ENCODE peak calls at places on chromosomes 4 and X, in six cellular contexts. L, N, M, S, F and R are unnamed samples.

GRCh38 chr4:87910795-87911194 is 64.7 kb upstream of the SPP1 start:
- DNase-seq in N (no peak), F (no peak), S (no peak), L (no peak), M (no peak), R (no peak)

GRCh38 chr4:180059216-180059881 is 2183.9 kb upstream of the TENM3 start:
- DNase-seq in M (peak), L (peak), S (no peak), F (no peak), N (peak), R (no peak)

GRCh38 chr4:7535619-7536018 is 100.9 kb upstream of the PSAPL1 start:
- DNase-seq in S (no peak), N (no peak), M (no peak), L (no peak), F (no peak), R (no peak)

GRCh38 chr4:184267673-184268573 is 50.2 kb upstream of the ENPP6 start:
- DNase-seq in F (peak), N (peak), L (peak), M (no peak), S (peak), R (peak)

GRCh38 chr4:182704903-182705302 is 212.3 kb downstream of the DCTD start:
- DNase-seq in L (no peak), F (no peak), N (no peak), S (no peak), M (no peak), R (no peak)

GRCh38 chrX:151704023-151704663 is 8.9 kb downstream of the PRRG3 start:
- DNase-seq in L (no peak), F (no peak), S (no peak), N (no peak), M (no peak), R (no peak)

GRCh38 chr4:14749910-14750309 is 252.4 kb upstream of the CPEB2 start:
- DNase-seq in F (peak), L (peak), M (no peak), S (peak), N (peak), R (no peak)

GRCh38 chr4:128271551-128271950 is 16.1 kb downstream of the PGRMC2 start:
- DNase-seq in S (no peak), F (no peak), N (no peak), M (no peak), L (no peak), R (no peak)

GRCh38 chrX:14095702-14096101 is 66.0 kb upstream of the GEMIN8 start:
- DNase-seq in M (no peak), N (peak), L (peak), F (peak), S (no peak), R (peak)

GRCh38 chr4:168796362-168797106 is 213.5 kb downstream of the CBR4 start:
- DNase-seq in M (no peak), N (no peak), S (no peak), L (no peak), F (peak), R (no peak)

GRCh38 chr4:140136509-140136908 is 17.5 kb downstream of the MAML3 start:
- DNase-seq in S (no peak), F (peak), L (no peak), N (no peak), M (no peak), R (no peak)

GRCh38 chrX:109839694-109840358 is 106.8 kb upstream of the ACSL4 start:
- DNase-seq in L (peak), M (peak), S (peak), F (peak), N (no peak), R (no peak)

GRCh38 chr4:26404597-26405323 is 83.9 kb downstream of the RBPJ start:
- DNase-seq in N (no peak), S (no peak), M (no peak), F (no peak), L (peak), R (no peak)

GRCh38 chrX:39445336-39445735 is 644.1 kb downstream of the MID1IP1 start:
- DNase-seq in S (no peak), M (no peak), F (no peak), N (peak), L (peak), R (no peak)

GRCh38 chr4:70570796-70571195 is 21.3 kb upstream of the AMBN start:
- DNase-seq in F (no peak), S (no peak), N (no peak), M (no peak), L (no peak), R (no peak)

GRCh38 chrX:151741606-151742005 is 7.1 kb downstream of the CNGA2 start:
- DNase-seq in M (no peak), N (no peak), S (no peak), L (no peak), F (no peak), R (no peak)

GRCh38 chr4:81913427-81913878 is 441.7 kb upstream of the RASGEF1B start:
- DNase-seq in S (peak), M (peak), F (peak), N (peak), L (peak), R (peak)

GRCh38 chr4:108115168-108115526 is 53.6 kb downstream of the LEF1 start:
- DNase-seq in S (no peak), L (no peak), F (no peak), N (no peak), M (no peak), R (no peak)

GRCh38 chr4:89248879-89249281 is 58.7 kb downstream of the GPRIN3 start:
- DNase-seq in N (no peak), L (no peak), S (no peak), M (no peak), F (no peak), R (no peak)

GRCh38 chr4:76950846-76951321 is 1.3 kb downstream of the SEPTIN11 start:
- DNase-seq in S (no peak), L (peak), N (peak), F (peak), M (no peak), R (no peak)

GRCh38 chrX:1126738-1127137 is 85.7 kb downstream of the CRLF2 start:
- DNase-seq in F (no peak), S (no peak), N (no peak), M (no peak), L (no peak), R (no peak)

GRCh38 chrX:100048156-100048555 is 361.9 kb downstream of the PCDH19 start:
- DNase-seq in N (no peak), F (no peak), M (no peak), S (no peak), L (no peak), R (no peak)

GRCh38 chr4:20483416-20483815 is 216.8 kb upstream of the PACRGL start:
- DNase-seq in L (no peak), M (no peak), F (no peak), S (no peak), N (no peak), R (no peak)

GRCh38 chrX:72041166-72041565 is 90.5 kb downstream of the RTL5 start:
- DNase-seq in F (no peak), N (no peak), L (no peak), S (no peak), M (no peak), R (no peak)

GRCh38 chr4:26692014-26692726 is 108.3 kb downstream of the TBC1D19 start:
- DNase-seq in F (peak), N (no peak), M (no peak), S (no peak), L (no peak), R (no peak)

GRCh38 chrX:22520128-22520828 is 247.6 kb downstream of the CBLL2 start:
- DNase-seq in L (no peak), F (peak), N (no peak), S (no peak), M (no peak), R (no peak)

GRCh38 chr4:23934915-23935314 is 45.1 kb upstream of the PPARGC1A start:
- DNase-seq in N (peak), M (peak), F (peak), L (no peak), S (peak), R (no peak)

GRCh38 chr4:23930750-23931488 is 41.1 kb upstream of the PPARGC1A start:
- DNase-seq in N (peak), F (no peak), M (peak), S (peak), L (no peak), R (no peak)

GRCh38 chr4:186472948-186473347 is 82.4 kb downstream of the MTNR1A start:
- DNase-seq in N (no peak), L (peak), M (no peak), S (no peak), F (peak), R (no peak)

GRCh38 chr4:48986654-48987164 is 634 bp downstream of the CWH43 start:
- DNase-seq in F (no peak), N (peak), M (no peak), L (no peak), S (no peak), R (no peak)

GRCh38 chr4:48985602-48985975 is 486 bp upstream of the CWH43 start:
- DNase-seq in S (no peak), M (no peak), N (no peak), L (no peak), F (no peak), R (no peak)

GRCh38 chr4:48989461-48990203 is 3.6 kb downstream of the CWH43 start:
- DNase-seq in L (no peak), M (no peak), F (no peak), N (peak), S (no peak), R (no peak)

GRCh38 chr4:48991357-48991756 is 5.3 kb downstream of the CWH43 start:
- DNase-seq in M (no peak), L (no peak), N (peak), S (no peak), F (peak), R (no peak)

GRCh38 chr4:48985976-48986653 is at the start of gene CWH43:
- DNase-seq in S (no peak), M (no peak), N (peak), L (no peak), F (peak), R (no peak)
- H3K4me3 ChIP-seq in S (no peak), M (peak), N (peak), L (no peak), F (peak), R (no peak)

GRCh38 chrX:139725720-139726119 is 17.8 kb upstream of the MCF2 start:
- DNase-seq in L (no peak), S (no peak), N (no peak), M (no peak), F (no peak), R (peak)
- TF ChIP-seq CTCF in L (no peak), S (no peak), N (no peak), M (no peak), F (no peak), R (no peak)

DNA sequence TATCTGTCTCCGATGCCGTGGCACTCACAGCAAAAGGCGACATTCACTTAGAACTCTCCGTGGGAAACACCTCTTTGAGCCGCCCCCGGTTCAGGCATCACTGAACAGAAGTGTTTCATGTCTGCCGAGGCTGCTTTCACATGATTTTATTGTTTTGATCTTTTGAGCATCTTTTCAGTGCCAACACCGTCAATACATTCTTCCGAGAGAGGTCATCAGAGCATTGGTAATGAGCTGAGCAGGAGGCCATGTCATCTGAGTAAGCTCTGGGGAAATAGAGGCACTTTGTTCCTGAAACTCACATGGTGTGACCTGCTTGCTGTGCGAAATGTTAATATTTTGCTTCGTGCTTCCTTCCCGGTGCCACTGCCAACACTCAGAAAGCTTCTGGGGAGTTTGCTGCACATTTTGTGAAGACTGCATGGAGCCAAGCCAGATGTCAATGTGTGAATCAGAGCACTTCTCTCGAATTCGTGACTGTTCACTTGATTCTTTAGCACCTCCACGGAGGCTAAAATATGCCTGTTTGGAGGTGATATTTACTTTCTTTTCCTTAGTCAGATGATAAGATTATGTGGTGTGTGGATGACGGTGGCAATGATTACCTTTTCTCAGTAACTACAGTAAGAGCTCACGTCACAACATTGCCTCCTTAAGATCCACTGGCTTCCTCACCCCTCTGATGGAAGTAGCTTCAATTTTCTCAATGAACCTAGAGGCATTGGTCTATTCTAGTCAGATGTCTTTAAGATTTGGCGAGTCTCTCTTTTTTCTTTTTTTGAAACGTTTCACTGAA is 222.3 kb upstream of the HS3ST1 start:
- DNase-seq in L (no peak), M (no peak), S (no peak), N (no peak), F (peak), R (no peak)
- H3K4me3 ChIP-seq in L (no peak), M (no peak), S (no peak), N (no peak), F (no peak), R (no peak)

GRCh38 chrX:153707406-153707805 is 16.8 kb downstream of the BCAP31 start:
- DNase-seq in L (no peak), F (no peak), M (peak), N (no peak), S (no peak), R (no peak)

GRCh38 chrX:153709726-153710674 is 14.2 kb downstream of the BCAP31 start:
- DNase-seq in S (no peak), L (no peak), M (peak), F (no peak), N (no peak), R (no peak)

GRCh38 chrX:153704021-153704526 is 16.3 kb downstream of the SLC6A8 start:
- DNase-seq in N (no peak), F (peak), L (no peak), M (peak), S (no peak), R (no peak)

GRCh38 chrX:153706799-153707198 is 17.4 kb downstream of the BCAP31 start:
- DNase-seq in N (no peak), M (peak), L (no peak), S (no peak), F (no peak), R (no peak)

GRCh38 chrX:153708415-153708814 is 15.8 kb downstream of the BCAP31 start:
- DNase-seq in N (peak), M (peak), L (peak), S (peak), F (peak), R (no peak)
- TF ChIP-seq CTCF in N (peak), M (peak), L (peak), S (peak), F (peak), R (peak)

DNA sequence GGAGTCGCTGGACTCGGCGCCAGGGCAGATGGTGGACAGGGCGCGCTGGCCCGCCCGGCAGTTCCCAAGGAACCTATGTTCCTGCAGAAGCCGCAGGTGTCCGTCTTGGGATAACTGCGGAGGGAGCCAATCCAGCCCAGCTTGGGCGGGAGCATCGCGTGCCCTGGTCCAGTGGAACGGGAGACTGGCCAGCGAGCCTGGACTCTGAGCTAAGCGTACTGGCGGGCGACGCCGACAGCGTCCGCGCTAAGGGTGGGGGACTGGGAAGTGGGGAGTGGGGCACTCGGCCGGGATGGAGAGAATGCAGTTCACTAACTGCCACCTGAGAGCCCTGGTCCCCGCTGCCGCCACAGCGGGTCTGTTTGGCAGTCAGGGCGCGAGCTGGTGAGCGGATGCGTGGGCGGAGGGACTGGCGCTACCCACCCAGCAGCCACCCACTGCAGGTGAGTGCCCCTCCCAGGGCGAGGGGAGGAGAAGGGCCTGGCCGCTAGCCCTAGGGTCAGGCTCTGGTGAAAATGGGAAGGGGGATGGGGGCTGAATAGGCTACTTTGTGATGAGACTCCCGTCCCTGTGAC is 1.3 kb upstream of the MAMLD1 start:
- DNase-seq in S (no peak), F (peak), L (no peak), M (peak), N (no peak), R (no peak)
- H3K4me3 ChIP-seq in S (no peak), F (peak), L (peak), M (peak), N (peak), R (no peak)

GRCh38 chr4:200936-201335 is 76.6 kb downstream of the ZNF718 start:
- DNase-seq in M (no peak), F (no peak), N (no peak), L (no peak), S (no peak), R (no peak)
- TF ChIP-seq CTCF in M (no peak), F (no peak), N (no peak), L (no peak), S (no peak), R (no peak)

GRCh38 chrX:12139934-12140611 is 1.8 kb downstream of the FRMPD4 start:
- DNase-seq in S (no peak), N (no peak), F (peak), M (no peak), L (no peak), R (no peak)
- H3K4me3 ChIP-seq in S (no peak), N (no peak), F (no peak), M (no peak), L (no peak), R (no peak)

GRCh38 chrX:19563746-19564145 is 48.4 kb upstream of the MAP3K15 start:
- DNase-seq in N (no peak), L (no peak), F (no peak), M (no peak), S (no peak), R (no peak)
- TF ChIP-seq CTCF in N (no peak), L (no peak), F (no peak), M (no peak), S (no peak), R (no peak)